ENCODE peak calls at places on chromosomes 7 and 10, in four cellular contexts. Y is mesenteric fat pad, K is AML-193, U is NCI-H1092 treated with DMSO at 0.1 percent for 48 hours. F is an unnamed sample.

GRCh38 chr10:5812283-5813090 is 747 bp downstream of the GDI2 start:
- DNase-seq in U (peak; percentile 34), Y (no peak), K (no peak), F (peak; percentile 42)

GRCh38 chr7:94344826-94345225 is 49.9 kb upstream of the COL1A2 start:
- DNase-seq in U (no peak), Y (no peak), K (no peak), F (no peak)

GRCh38 chr7:76106893-76107292 is 59.0 kb downstream of the MDH2 start:
- DNase-seq in K (no peak), Y (no peak), U (no peak), F (no peak)

GRCh38 chr7:29915481-29916215 is 74.0 kb downstream of the SCRN1 start:
- DNase-seq in Y (no peak), K (no peak), U (peak; percentile 48), F (peak; percentile 70)

GRCh38 chr7:80732635-80733034 is 94.2 kb downstream of the CD36 start:
- DNase-seq in K (no peak), U (no peak), Y (no peak), F (peak; percentile 35)

GRCh38 chr7:111132833-111133232 is 41.9 kb downstream of the LRRN3 start:
- DNase-seq in K (no peak), U (no peak), Y (no peak), F (no peak)

GRCh38 chr7:95716357-95717122 is 55.8 kb upstream of the DYNC1I1 start:
- DNase-seq in U (no peak), K (no peak), Y (no peak), F (no peak)

GRCh38 chr7:75798770-75799169 is 14.8 kb downstream of the CCL24 start:
- DNase-seq in U (no peak), Y (no peak), K (no peak), F (no peak)

GRCh38 chr10:89685932-89686331 is 15.5 kb upstream of the KIF20B start:
- DNase-seq in K (no peak), U (no peak), Y (no peak), F (no peak)

GRCh38 chr10:93072713-93073538 is 767 bp upstream of the CYP26A1 start:
- DNase-seq in K (no peak), Y (no peak), U (no peak), F (peak; percentile 32)

GRCh38 chr10:559767-560047 is 129.8 kb downstream of the DIP2C start:
- DNase-seq in Y (no peak), U (no peak), K (no peak), F (no peak)

GRCh38 chr10:79383974-79384606 is 36.8 kb downstream of the PPIF start:
- DNase-seq in U (no peak), K (no peak), Y (peak; percentile 76), F (no peak)

GRCh38 chr10:110522365-110522988 is 24.8 kb downstream of the DUSP5 start:
- DNase-seq in Y (no peak), U (no peak), K (no peak), F (no peak)

GRCh38 chr10:58299580-58299979 is 30.6 kb downstream of the CISD1 start:
- DNase-seq in Y (no peak), K (peak; percentile 79), U (peak; percentile 14), F (peak; percentile 66)

GRCh38 chr7:5670173-5670933 is 111.1 kb downstream of the RNF216 start:
- DNase-seq in Y (no peak), U (no peak), K (peak; percentile 84), F (no peak)

GRCh38 chr10:110214380-110214826 is 7.0 kb downstream of the MXI1 start:
- DNase-seq in K (peak; percentile 56), Y (no peak), U (no peak), F (peak; percentile 3)

GRCh38 chr7:135342887-135343286 is 109.2 kb downstream of the STRA8 start:
- DNase-seq in U (peak; percentile 50), Y (no peak), K (no peak), F (peak; percentile 64)

GRCh38 chr7:90857595-90857994 is 261.5 kb downstream of the CDK14 start:
- DNase-seq in Y (no peak), U (no peak), K (no peak), F (peak; percentile 47)

GRCh38 chr10:62046522-62047239 is 145.2 kb downstream of the ARID5B start:
- DNase-seq in K (peak; percentile 12), U (no peak), Y (no peak), F (peak; percentile 81)

GRCh38 chr7:134071355-134072331 is 55.5 kb upstream of the LRGUK start:
- DNase-seq in U (no peak), Y (no peak), K (no peak), F (no peak)

F was measured in NCI-H69.